ENCODE peak calls at places on chromosomes 16 and 17, in seven cellular contexts. N is NCI-H345; E is NCI-H1417 treated with DMSO at 0.1 percent for 48 hours; P is MM.1S; U is stimulated activated CD4-positive, alpha-beta T cell treated with anti-CD3 and anti-CD28 coated beads, Interleukin-2, amount 100 ng/mL, for 24 hours; L is NK-92 treated with Interleukin-12 subunit alpha and Interleukin-12 subunit beta, amount 100 ng/mL, for 24 hours; F is AG04450. R is an unnamed sample.

GRCh38 chr16:69709456-69710084 is 16.8 kb downstream of the NQO1 start:
- DNase-seq in N (peak), E (peak), P (peak), U (no peak), L (no peak), F (no peak), R (peak)

GRCh38 chr16:19236561-19236960 is 49.0 kb upstream of the CLEC19A start:
- DNase-seq in N (no peak), E (no peak), P (no peak), U (no peak), L (no peak), F (no peak), R (peak)

GRCh38 chr16:48385272-48385953 is at the start of gene SIAH1:
- DNase-seq in N (peak), E (no peak), P (peak), U (peak), L (peak), F (no peak), R (peak)

GRCh38 chr17:8159032-8159400 is 3.7 kb downstream of the VAMP2 start:
- DNase-seq in N (no peak), E (no peak), P (no peak), U (no peak), L (no peak), F (no peak), R (no peak)

GRCh38 chr16:89709716-89710480 is 8.4 kb upstream of the SPATA2L start:
- DNase-seq in N (no peak), E (no peak), P (no peak), U (no peak), L (no peak), F (no peak), R (peak)

GRCh38 chr16:84237994-84238750 is 1.6 kb downstream of the KCNG4 start:
- DNase-seq in N (no peak), E (no peak), P (no peak), U (no peak), L (no peak), F (no peak), R (no peak)

GRCh38 chr17:82212331-82213250 is at the start of gene CCDC57:
- DNase-seq in N (peak), E (no peak), P (peak), U (peak), L (peak), F (no peak), R (no peak)

GRCh38 chr17:31830971-31831755 is 27.9 kb downstream of the COPRS start:
- DNase-seq in N (no peak), E (no peak), P (no peak), U (no peak), L (no peak), F (no peak), R (no peak)

GRCh38 chr17:65886240-65886639 is 305.7 kb downstream of the CEP112 start:
- DNase-seq in N (no peak), E (no peak), P (no peak), U (no peak), L (no peak), F (no peak), R (no peak)

GRCh38 chr17:81428121-81428515 is 32.9 kb downstream of the BAHCC1 start:
- DNase-seq in N (peak), E (no peak), P (no peak), U (no peak), L (no peak), F (no peak), R (no peak)

GRCh38 chr17:29778936-29779811 is 150.9 kb downstream of the SSH2 start:
- DNase-seq in N (peak), E (no peak), P (peak), U (peak), L (peak), F (no peak), R (peak)

GRCh38 chr17:17635126-17635525 is 43.6 kb upstream of the PEMT start:
- DNase-seq in N (no peak), E (no peak), P (no peak), U (no peak), L (no peak), F (no peak), R (no peak)

GRCh38 chr17:17675416-17675815 is 5.8 kb upstream of the RAI1 start:
- DNase-seq in N (no peak), E (no peak), P (no peak), U (no peak), L (no peak), F (no peak), R (no peak)

GRCh38 chr17:73198201-73198929 is 5.5 kb downstream of the COG1 start:
- DNase-seq in N (no peak), E (no peak), P (no peak), U (no peak), L (no peak), F (no peak), R (no peak)

GRCh38 chr16:3904875-3905274 is 24.4 kb upstream of the CREBBP start:
- DNase-seq in N (peak), E (no peak), P (no peak), U (no peak), L (no peak), F (no peak), R (peak)

GRCh38 chr16:87086156-87086555 is 231.0 kb downstream of the C16orf95 start:
- DNase-seq in N (no peak), E (no peak), P (no peak), U (no peak), L (no peak), F (no peak), R (no peak)

GRCh38 chr16:76676356-76676755 is 399.2 kb downstream of the CNTNAP4 start:
- DNase-seq in N (no peak), E (no peak), P (no peak), U (no peak), L (no peak), F (no peak), R (peak)

GRCh38 chr17:21548236-21548635 is 144.1 kb upstream of the KCNJ18 start:
- DNase-seq in N (no peak), E (no peak), P (no peak), U (no peak), L (no peak), F (no peak), R (no peak)

GRCh38 chr17:66040402-66040801 is 151.5 kb downstream of the CEP112 start:
- DNase-seq in N (no peak), E (no peak), P (no peak), U (no peak), L (no peak), F (no peak), R (no peak)

R was measured in PC-9.